ENCODE peak calls at places on chromosomes 1 and 21, in eight cellular contexts. One of them, this sample, is unnamed.

GRCh38 chr1:155174334-155175280 is 958 bp downstream of the TRIM46 start:
- DNase-seq in tibial artery: no peak
- DNase-seq in A549: no peak
- DNase-seq in A673: peak
- DNase-seq in tibial nerve: no peak
- DNase-seq in BE2C: peak
- DNase-seq in heart left ventricle: no peak
- DNase-seq in cardiac muscle cell: no peak
- DNase-seq in this sample: peak

GRCh38 chr1:65264197-65264929 is 45.0 kb upstream of the DNAJC6 start:
- DNase-seq in tibial artery: no peak
- DNase-seq in A549: no peak
- DNase-seq in A673: peak
- DNase-seq in tibial nerve: peak
- DNase-seq in BE2C: peak
- DNase-seq in heart left ventricle: peak
- DNase-seq in cardiac muscle cell: peak
- DNase-seq in this sample: peak

GRCh38 chr1:210239295-210240155 is 6.9 kb downstream of the SERTAD4 start:
- DNase-seq in tibial artery: no peak
- DNase-seq in A549: peak
- DNase-seq in A673: peak
- DNase-seq in tibial nerve: no peak
- DNase-seq in BE2C: peak
- DNase-seq in heart left ventricle: no peak
- DNase-seq in cardiac muscle cell: peak
- DNase-seq in this sample: peak

GRCh38 chr1:243345205-243345604 is 89.4 kb downstream of the SDCCAG8 start:
- DNase-seq in tibial artery: no peak
- DNase-seq in A549: no peak
- DNase-seq in A673: peak
- DNase-seq in tibial nerve: peak
- DNase-seq in BE2C: peak
- DNase-seq in heart left ventricle: no peak
- DNase-seq in cardiac muscle cell: no peak
- DNase-seq in this sample: peak

GRCh38 chr1:150829751-150830150 is 21.7 kb upstream of the CTSK start:
- DNase-seq in tibial artery: no peak
- DNase-seq in A549: peak
- DNase-seq in A673: no peak
- DNase-seq in tibial nerve: no peak
- DNase-seq in BE2C: no peak
- DNase-seq in heart left ventricle: no peak
- DNase-seq in cardiac muscle cell: no peak
- DNase-seq in this sample: no peak

GRCh38 chr1:224090116-224090515 is 23.8 kb upstream of the FBXO28 start:
- DNase-seq in tibial artery: no peak
- DNase-seq in A549: no peak
- DNase-seq in A673: no peak
- DNase-seq in tibial nerve: no peak
- DNase-seq in BE2C: no peak
- DNase-seq in heart left ventricle: no peak
- DNase-seq in cardiac muscle cell: no peak
- DNase-seq in this sample: no peak

GRCh38 chr1:6343506-6344405 is 49.8 kb downstream of the ACOT7 start:
- DNase-seq in tibial artery: peak
- DNase-seq in A549: peak
- DNase-seq in A673: peak
- DNase-seq in tibial nerve: peak
- DNase-seq in BE2C: peak
- DNase-seq in heart left ventricle: peak
- DNase-seq in cardiac muscle cell: peak
- DNase-seq in this sample: peak

GRCh38 chr1:157312270-157312812 is 174.1 kb upstream of the ETV3 start:
- DNase-seq in tibial artery: no peak
- DNase-seq in A549: no peak
- DNase-seq in A673: peak
- DNase-seq in tibial nerve: no peak
- DNase-seq in BE2C: no peak
- DNase-seq in heart left ventricle: no peak
- DNase-seq in cardiac muscle cell: no peak
- DNase-seq in this sample: peak

GRCh38 chr1:51576085-51576444 is 40.8 kb upstream of the OSBPL9 start:
- DNase-seq in tibial artery: no peak
- DNase-seq in A549: no peak
- DNase-seq in A673: no peak
- DNase-seq in tibial nerve: no peak
- DNase-seq in BE2C: no peak
- DNase-seq in heart left ventricle: no peak
- DNase-seq in cardiac muscle cell: no peak
- DNase-seq in this sample: no peak

GRCh38 chr1:174153085-174153824 is 6.1 kb upstream of the RABGAP1L start:
- DNase-seq in tibial artery: no peak
- DNase-seq in A549: no peak
- DNase-seq in A673: no peak
- DNase-seq in tibial nerve: no peak
- DNase-seq in BE2C: no peak
- DNase-seq in heart left ventricle: no peak
- DNase-seq in cardiac muscle cell: no peak
- DNase-seq in this sample: no peak

DNA sequence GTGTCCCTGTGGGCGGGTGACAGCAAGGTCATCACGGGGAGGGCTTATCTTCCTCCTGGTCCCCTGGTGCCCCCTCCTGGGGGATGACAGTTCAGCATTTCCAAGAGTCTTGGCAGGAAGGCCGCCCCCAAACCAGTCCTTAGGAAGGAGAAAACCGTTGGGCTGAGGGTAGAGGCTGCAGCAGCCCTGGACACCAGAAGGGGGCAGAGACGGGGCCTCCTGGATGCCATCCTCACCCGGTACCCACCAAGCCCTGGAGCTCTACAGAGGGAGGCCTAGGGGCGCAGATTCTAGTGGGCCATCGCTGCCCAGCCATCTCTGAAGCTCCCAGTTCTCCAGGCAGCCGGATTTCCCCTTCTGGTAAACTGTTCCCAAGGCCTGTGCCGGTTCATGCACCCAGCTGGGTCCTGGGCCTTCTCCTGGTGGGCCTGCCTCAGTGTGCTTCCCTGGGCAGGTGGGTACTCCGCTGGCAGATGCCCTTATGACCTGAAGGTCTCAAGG is 14.8 kb upstream of the ZNF669 start:
- DNase-seq in tibial artery: no peak
- DNase-seq in A549: peak
- DNase-seq in A673: peak
- DNase-seq in tibial nerve: no peak
- DNase-seq in BE2C: peak
- DNase-seq in heart left ventricle: no peak
- DNase-seq in cardiac muscle cell: peak
- DNase-seq in this sample: peak
- TF ChIP-seq CTCF in tibial artery: no peak
- TF ChIP-seq CTCF in A549: no peak
- TF ChIP-seq CTCF in A673: peak
- TF ChIP-seq CTCF in tibial nerve: no peak
- TF ChIP-seq CTCF in BE2C: peak
- TF ChIP-seq CTCF in heart left ventricle: peak
- TF ChIP-seq CTCF in cardiac muscle cell: peak
- TF ChIP-seq CTCF in this sample: peak

DNA sequence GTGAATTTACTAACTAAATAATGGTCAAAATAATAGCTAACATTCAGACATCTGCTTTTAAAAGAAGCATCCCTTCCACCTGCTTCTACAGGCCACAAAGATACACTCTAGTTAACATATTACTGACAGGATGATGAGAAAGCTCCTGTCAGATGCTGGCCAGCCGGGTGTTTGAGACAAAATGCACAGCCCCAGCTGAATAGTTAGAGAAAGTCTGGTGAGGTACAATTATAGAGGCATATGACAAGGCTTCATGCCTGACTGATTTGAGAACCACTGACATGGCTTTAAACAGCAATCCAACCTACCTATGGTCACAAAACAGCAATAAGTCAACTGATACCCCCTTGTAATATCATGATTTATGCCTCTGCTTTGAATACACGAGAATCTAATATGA is 137.0 kb downstream of the DENND1B start:
- DNase-seq in tibial artery: no peak
- DNase-seq in A549: no peak
- DNase-seq in A673: no peak
- DNase-seq in tibial nerve: no peak
- DNase-seq in BE2C: peak
- DNase-seq in heart left ventricle: no peak
- DNase-seq in cardiac muscle cell: peak
- DNase-seq in this sample: no peak
- H3K4me3 ChIP-seq in tibial artery: no peak
- H3K4me3 ChIP-seq in A549: no peak
- H3K4me3 ChIP-seq in A673: no peak
- H3K4me3 ChIP-seq in tibial nerve: no peak
- H3K4me3 ChIP-seq in BE2C: no peak
- H3K4me3 ChIP-seq in heart left ventricle: no peak
- H3K4me3 ChIP-seq in cardiac muscle cell: no peak
- H3K4me3 ChIP-seq in this sample: no peak

GRCh38 chr21:17903029-17903806 is 84.1 kb upstream of the C21orf91 start:
- DNase-seq in tibial artery: no peak
- DNase-seq in A549: no peak
- DNase-seq in A673: peak
- DNase-seq in tibial nerve: no peak
- DNase-seq in BE2C: no peak
- DNase-seq in heart left ventricle: no peak
- DNase-seq in cardiac muscle cell: peak
- DNase-seq in this sample: peak
- TF ChIP-seq CTCF in tibial artery: peak
- TF ChIP-seq CTCF in A549: no peak
- TF ChIP-seq CTCF in A673: peak
- TF ChIP-seq CTCF in tibial nerve: no peak
- TF ChIP-seq CTCF in BE2C: no peak
- TF ChIP-seq CTCF in heart left ventricle: peak
- TF ChIP-seq CTCF in cardiac muscle cell: no peak
- TF ChIP-seq CTCF in this sample: no peak

GRCh38 chr1:208230668-208231529 is 13.3 kb downstream of the PLXNA2 start:
- DNase-seq in tibial artery: no peak
- DNase-seq in A549: no peak
- DNase-seq in A673: no peak
- DNase-seq in tibial nerve: no peak
- DNase-seq in BE2C: no peak
- DNase-seq in heart left ventricle: no peak
- DNase-seq in cardiac muscle cell: peak
- DNase-seq in this sample: no peak
- H3K4me3 ChIP-seq in tibial artery: no peak
- H3K4me3 ChIP-seq in A549: no peak
- H3K4me3 ChIP-seq in A673: no peak
- H3K4me3 ChIP-seq in tibial nerve: no peak
- H3K4me3 ChIP-seq in BE2C: no peak
- H3K4me3 ChIP-seq in heart left ventricle: no peak
- H3K4me3 ChIP-seq in cardiac muscle cell: no peak
- H3K4me3 ChIP-seq in this sample: no peak

GRCh38 chr21:32307706-32308105 is 9.1 kb downstream of the MRAP start:
- DNase-seq in tibial artery: no peak
- DNase-seq in A549: no peak
- DNase-seq in A673: no peak
- DNase-seq in tibial nerve: no peak
- DNase-seq in BE2C: no peak
- DNase-seq in heart left ventricle: no peak
- DNase-seq in cardiac muscle cell: no peak
- DNase-seq in this sample: peak

GRCh38 chr21:32304998-32305397 is 6.3 kb downstream of the MRAP start:
- DNase-seq in tibial artery: no peak
- DNase-seq in A549: no peak
- DNase-seq in A673: no peak
- DNase-seq in tibial nerve: no peak
- DNase-seq in BE2C: no peak
- DNase-seq in heart left ventricle: no peak
- DNase-seq in cardiac muscle cell: no peak
- DNase-seq in this sample: no peak

GRCh38 chr21:32308696-32309095 is 10.0 kb downstream of the MRAP start:
- DNase-seq in tibial artery: no peak
- DNase-seq in A549: no peak
- DNase-seq in A673: no peak
- DNase-seq in tibial nerve: no peak
- DNase-seq in BE2C: no peak
- DNase-seq in heart left ventricle: no peak
- DNase-seq in cardiac muscle cell: no peak
- DNase-seq in this sample: no peak

GRCh38 chr21:32303385-32303784 is 4.7 kb downstream of the MRAP start:
- DNase-seq in tibial artery: no peak
- DNase-seq in A549: no peak
- DNase-seq in A673: no peak
- DNase-seq in tibial nerve: no peak
- DNase-seq in BE2C: no peak
- DNase-seq in heart left ventricle: no peak
- DNase-seq in cardiac muscle cell: no peak
- DNase-seq in this sample: no peak

DNA sequence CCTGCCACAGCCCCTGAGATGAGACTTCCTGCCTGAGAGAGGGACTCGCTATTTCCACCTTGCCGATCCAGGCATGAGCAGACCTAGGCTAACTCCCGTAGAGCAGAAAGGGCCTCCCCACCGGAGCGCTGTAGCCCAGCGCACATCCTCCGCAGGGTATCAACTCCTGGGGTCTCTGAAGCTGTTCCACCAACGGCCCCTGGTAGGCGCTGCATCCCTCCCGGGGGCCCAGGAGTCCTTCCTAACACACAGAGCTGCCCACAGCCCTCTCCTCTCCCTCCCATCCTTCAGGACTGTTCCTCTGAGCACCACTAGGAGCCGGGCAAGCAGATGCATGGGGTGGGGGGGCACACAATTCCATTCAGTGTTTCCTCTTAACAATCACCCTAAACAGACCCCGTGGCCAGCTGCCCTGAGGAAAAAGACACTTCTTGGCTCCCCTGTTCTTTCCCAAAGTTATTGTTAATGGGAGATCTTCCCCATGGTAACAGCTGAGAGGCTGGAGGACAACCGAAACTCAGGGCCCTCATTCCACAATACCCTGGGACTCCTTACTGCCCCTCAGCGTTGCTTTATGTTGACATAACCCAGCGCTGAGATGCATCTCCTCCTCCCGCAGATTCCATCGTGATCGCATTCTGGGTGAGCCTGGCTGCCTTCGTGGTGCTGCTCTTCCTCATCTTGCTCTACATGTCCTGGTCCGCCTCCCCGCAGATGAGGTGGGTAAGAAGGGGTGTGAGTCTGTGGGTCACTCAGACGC is 7.5 kb downstream of the MRAP start:
- DNase-seq in tibial artery: no peak
- DNase-seq in A549: no peak
- DNase-seq in A673: no peak
- DNase-seq in tibial nerve: no peak
- DNase-seq in BE2C: no peak
- DNase-seq in heart left ventricle: no peak
- DNase-seq in cardiac muscle cell: peak
- DNase-seq in this sample: peak
- TF ChIP-seq CTCF in tibial artery: no peak
- TF ChIP-seq CTCF in A549: no peak
- TF ChIP-seq CTCF in A673: peak
- TF ChIP-seq CTCF in tibial nerve: peak
- TF ChIP-seq CTCF in BE2C: peak
- TF ChIP-seq CTCF in heart left ventricle: peak
- TF ChIP-seq CTCF in cardiac muscle cell: peak
- TF ChIP-seq CTCF in this sample: peak

DNA sequence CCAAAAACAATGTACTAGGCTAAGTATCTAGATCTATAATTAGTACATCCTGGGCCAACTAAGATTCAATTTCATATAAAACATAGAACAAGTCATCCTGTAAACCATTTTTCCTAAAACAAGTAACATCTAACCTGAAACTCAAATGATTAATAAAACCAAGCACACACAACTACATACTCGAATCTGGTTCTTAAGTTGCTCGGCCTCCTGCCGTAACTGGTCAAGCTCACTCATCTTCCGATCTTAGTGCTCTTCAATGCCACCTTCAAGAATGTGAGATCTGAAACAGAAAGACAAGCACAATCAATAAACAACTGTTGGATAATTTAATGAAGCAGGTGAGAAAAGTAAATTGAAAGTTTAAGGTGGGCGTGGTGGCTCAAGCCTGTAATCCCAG is 46.9 kb upstream of the NADK start:
- DNase-seq in tibial artery: no peak
- DNase-seq in A549: no peak
- DNase-seq in A673: no peak
- DNase-seq in tibial nerve: no peak
- DNase-seq in BE2C: no peak
- DNase-seq in heart left ventricle: no peak
- DNase-seq in cardiac muscle cell: no peak
- DNase-seq in this sample: no peak
- H3K4me3 ChIP-seq in tibial artery: no peak
- H3K4me3 ChIP-seq in A549: no peak
- H3K4me3 ChIP-seq in A673: no peak
- H3K4me3 ChIP-seq in tibial nerve: no peak
- H3K4me3 ChIP-seq in BE2C: no peak
- H3K4me3 ChIP-seq in heart left ventricle: no peak
- H3K4me3 ChIP-seq in cardiac muscle cell: no peak
- H3K4me3 ChIP-seq in this sample: no peak

This sample was measured in astrocyte of the spinal cord.